ENCODE peak calls at places on chromosome 2, in seven cellular contexts. W is upper lobe of right lung; G is PC-9; U is GM23248; T is Panc1; H is fibroblast of lung; E is CD8-positive, alpha-beta memory T cell. Y is an unnamed sample. For H3K4me1, the result is how much of the 10 kb centered on the place peaks cover.

GRCh38 chr2:70548233-70548632 is 5.4 kb downstream of the TGFA start:
- DNase-seq in E (no peak), H (no peak), G (no peak), W (no peak), U (no peak), T (no peak), Y (no peak)

GRCh38 chr2:153145470-153145869 is 333.1 kb downstream of the RPRM start:
- DNase-seq in G (no peak), E (no peak), T (no peak), H (no peak), U (no peak), W (no peak), Y (no peak)

GRCh38 chr2:218067523-218067922 is 1.5 kb upstream of the RUFY4 start:
- DNase-seq in H (no peak), U (no peak), T (no peak), E (no peak), G (no peak), W (no peak), Y (no peak)

GRCh38 chr2:6896930-6897759 is 19.6 kb downstream of the RSAD2 start:
- DNase-seq in E (no peak), U (peak), T (no peak), W (no peak), G (peak), H (peak), Y (no peak)

GRCh38 chr2:42359894-42360483 is 1.0 kb downstream of the COX7A2L start:
- DNase-seq in U (peak), W (no peak), E (no peak), T (no peak), H (peak), G (no peak), Y (no peak)

GRCh38 chr2:51710222-51710621 is 678.3 kb upstream of the NRXN1 start:
- DNase-seq in H (no peak), E (no peak), G (no peak), T (no peak), W (no peak), U (no peak), Y (no peak)

GRCh38 chr2:235968616-235969324 is 199.4 kb downstream of the GBX2 start:
- DNase-seq in E (no peak), T (no peak), U (no peak), G (no peak), H (no peak), W (no peak), Y (no peak)

GRCh38 chr2:128522829-128523228 is 204.2 kb upstream of the HS6ST1 start:
- DNase-seq in T (no peak), W (no peak), E (no peak), U (no peak), G (peak), H (no peak), Y (no peak)

GRCh38 chr2:182280128-182280527 is 146.7 kb downstream of the PDE1A start:
- DNase-seq in H (peak), U (peak), T (no peak), G (no peak), E (no peak), W (no peak), Y (no peak)

GRCh38 chr2:151823651-151824050 is 4.6 kb downstream of the ARL5A start:
- DNase-seq in G (no peak), W (no peak), U (peak), T (no peak), H (no peak), E (no peak), Y (no peak)

GRCh38 chr2:201854841-201855240 is 48.5 kb downstream of the CDK15 start:
- DNase-seq in E (no peak), U (peak), H (no peak), T (no peak), W (no peak), G (peak), Y (no peak)

GRCh38 chr2:238155761-238156694 is 2.7 kb upstream of the ERFE start:
- DNase-seq in G (no peak), U (no peak), H (peak), T (no peak), E (no peak), W (no peak), Y (peak)

GRCh38 chr2:230161180-230161579 is 58.6 kb downstream of the SP110 start:
- DNase-seq in T (no peak), W (no peak), E (no peak), U (peak), G (no peak), H (no peak), Y (no peak)

GRCh38 chr2:196971574-196972279 is 45.2 kb upstream of the PGAP1 start:
- DNase-seq in E (no peak), W (no peak), G (no peak), H (no peak), U (no peak), T (no peak), Y (no peak)

GRCh38 chr2:8614646-8615045 is 67.2 kb upstream of the ID2 start:
- DNase-seq in H (no peak), E (no peak), U (no peak), T (no peak), W (peak), G (no peak), Y (no peak)

GRCh38 chr2:60553496-60553991 is at the start of gene BCL11A:
- DNase-seq in G (no peak), U (peak), W (peak), H (peak), E (no peak), T (no peak), Y (peak)

DNA sequence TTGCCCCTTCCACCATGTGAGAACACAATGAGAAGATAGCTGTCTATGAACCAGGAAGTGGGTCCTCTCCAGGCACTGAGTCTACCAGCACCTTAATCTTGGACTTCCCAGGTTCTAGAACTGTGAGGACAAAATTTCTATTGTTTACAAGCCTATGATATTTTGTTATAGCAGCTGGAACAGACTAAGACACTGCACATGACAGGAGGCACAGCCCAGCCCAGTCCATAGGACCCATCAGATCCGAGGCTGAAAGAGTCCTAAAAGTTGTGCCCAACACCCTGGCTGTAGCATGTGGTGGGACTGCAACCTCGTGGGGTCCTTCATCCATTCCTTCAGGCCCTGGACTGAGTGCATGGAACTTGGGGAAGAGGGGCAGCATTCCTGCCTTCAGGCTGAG is 48.4 kb upstream of the YWHAQ start:
- DNase-seq in W (no peak), U (no peak), E (no peak), G (no peak), H (no peak), T (no peak), Y (no peak)
- H3K27ac ChIP-seq in W (no peak), U (no peak), E (no peak), G (no peak), H (no peak), T (no peak), Y (no peak)

GRCh38 chr2:140178224-140178623 is 1398.0 kb upstream of the NXPH2 start:
- DNase-seq in G (no peak), T (no peak), U (no peak), E (no peak), H (peak), W (no peak), Y (no peak)
- H3K4me1 ChIP-seq in G (under half), T (under half), U (under half), E (under half), H (under half), W (under half), Y (under half)

GRCh38 chr2:158928965-158929364 is 39.5 kb upstream of the TANC1 start:
- DNase-seq in E (no peak), H (no peak), W (no peak), T (no peak), G (peak), U (no peak), Y (no peak)

GRCh38 chr2:158923641-158924040 is 44.8 kb upstream of the TANC1 start:
- DNase-seq in H (no peak), T (no peak), W (no peak), G (no peak), E (no peak), U (no peak), Y (no peak)

GRCh38 chr2:158928515-158928914 is 39.9 kb upstream of the TANC1 start:
- DNase-seq in H (no peak), U (no peak), W (no peak), G (no peak), T (no peak), E (no peak), Y (no peak)

GRCh38 chr2:158923180-158923594 is 45.3 kb upstream of the TANC1 start:
- DNase-seq in W (no peak), E (no peak), H (no peak), U (no peak), G (no peak), T (no peak), Y (no peak)

GRCh38 chr2:158926478-158926948 is 41.9 kb upstream of the TANC1 start:
- DNase-seq in H (peak), T (no peak), W (no peak), G (peak), E (no peak), U (peak), Y (no peak)
- H3K4me3 ChIP-seq in H (peak), T (peak), W (no peak), G (peak), E (no peak), U (no peak), Y (no peak)

GRCh38 chr2:96102596-96103387 is 13.6 kb downstream of the ADRA2B start:
- DNase-seq in W (peak), T (no peak), G (no peak), U (no peak), E (peak), H (no peak), Y (peak)
- H3K27ac ChIP-seq in W (no peak), T (no peak), G (no peak), U (no peak), E (no peak), H (no peak), Y (no peak)

DNA sequence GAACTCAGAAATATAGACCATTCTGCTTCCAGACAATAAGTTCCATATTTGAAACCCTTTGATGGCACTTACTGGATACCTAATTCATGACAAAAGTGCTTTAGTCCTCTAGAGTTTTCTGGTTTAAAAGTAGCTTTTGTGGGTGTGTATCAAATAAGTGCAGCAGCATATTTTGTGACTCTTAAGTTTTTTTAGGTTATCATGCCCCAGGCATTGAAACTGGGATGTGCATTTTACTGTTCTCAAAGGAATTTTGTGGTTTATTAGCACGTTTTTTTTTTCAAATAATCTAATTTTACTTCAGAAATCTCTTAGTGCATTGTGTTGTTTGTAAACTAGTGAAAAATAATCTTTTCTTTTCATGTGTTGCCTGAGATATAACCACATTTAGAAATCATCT is 1.5 kb downstream of the XRCC5 start:
- DNase-seq in H (no peak), W (no peak), G (no peak), E (no peak), T (no peak), U (peak), Y (no peak)
- H3K4me1 ChIP-seq in H (under half), W (under half), G (under half), E (half or more), T (under half), U (under half), Y (under half)

DNA sequence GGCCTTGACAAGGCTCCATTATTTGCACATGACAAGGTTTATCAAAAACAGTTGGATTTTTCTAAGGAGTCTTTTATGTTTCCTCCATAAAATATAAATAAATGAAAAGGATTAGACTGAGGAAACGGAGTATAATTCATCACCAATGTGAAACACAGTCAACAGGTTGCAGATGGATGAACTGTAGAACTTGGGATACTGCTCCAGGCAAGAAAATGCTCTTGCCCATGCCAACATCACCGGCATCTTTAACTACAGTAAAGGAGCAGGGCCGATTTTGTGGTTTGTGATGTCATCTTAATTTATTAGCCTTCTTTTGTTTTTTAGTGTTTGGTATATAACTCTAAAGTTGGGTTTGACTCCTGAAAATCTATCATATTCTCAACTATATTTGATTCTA is 577.3 kb downstream of the EPHA4 start:
- DNase-seq in U (no peak), E (no peak), H (no peak), T (no peak), W (no peak), G (no peak), Y (no peak)
- H3K4me3 ChIP-seq in U (no peak), E (no peak), H (no peak), T (no peak), W (no peak), G (no peak), Y (no peak)